ENCODE peak calls at places on chromosomes 7 and 10, in six cellular contexts. J, C, V, F, M and N are unnamed samples.

GRCh38 chr7:121160150-121161008 is 168.4 kb upstream of the WNT16 start:
- DNase-seq in J (no peak), C (no peak), V (no peak), F (no peak), M (no peak), N (no peak)

GRCh38 chr7:36295090-36295489 is 94.6 kb upstream of the ANLN start:
- DNase-seq in J (no peak), C (no peak), V (no peak), F (no peak), M (no peak), N (no peak)

GRCh38 chr10:121092341-121093099 is 241.4 kb downstream of the WDR11 start:
- DNase-seq in J (no peak), C (no peak), V (no peak), F (no peak), M (no peak), N (no peak)

GRCh38 chr7:81013036-81013435 is 94.2 kb upstream of the SEMA3C start:
- DNase-seq in J (no peak), C (no peak), V (no peak), F (peak), M (no peak), N (no peak)

GRCh38 chr7:7795736-7796135 is 77.3 kb upstream of the RPA3 start:
- DNase-seq in J (no peak), C (no peak), V (no peak), F (peak), M (no peak), N (no peak)

GRCh38 chr7:11373546-11374142 is 400.0 kb downstream of the PHF14 start:
- DNase-seq in J (no peak), C (no peak), V (no peak), F (no peak), M (no peak), N (no peak)

GRCh38 chr7:39228946-39229345 is 251.2 kb downstream of the POU6F2 start:
- DNase-seq in J (no peak), C (no peak), V (no peak), F (peak), M (peak), N (no peak)

GRCh38 chr10:127375423-127375822 is 173.7 kb upstream of the NPS start:
- DNase-seq in J (no peak), C (no peak), V (no peak), F (peak), M (no peak), N (no peak)

GRCh38 chr10:114448897-114449296 is 44.6 kb upstream of the AFAP1L2 start:
- DNase-seq in J (no peak), C (no peak), V (no peak), F (no peak), M (no peak), N (no peak)
- H3K27ac ChIP-seq in J (no peak), C (no peak), V (no peak), F (no peak), M (no peak), N (no peak)

DNA sequence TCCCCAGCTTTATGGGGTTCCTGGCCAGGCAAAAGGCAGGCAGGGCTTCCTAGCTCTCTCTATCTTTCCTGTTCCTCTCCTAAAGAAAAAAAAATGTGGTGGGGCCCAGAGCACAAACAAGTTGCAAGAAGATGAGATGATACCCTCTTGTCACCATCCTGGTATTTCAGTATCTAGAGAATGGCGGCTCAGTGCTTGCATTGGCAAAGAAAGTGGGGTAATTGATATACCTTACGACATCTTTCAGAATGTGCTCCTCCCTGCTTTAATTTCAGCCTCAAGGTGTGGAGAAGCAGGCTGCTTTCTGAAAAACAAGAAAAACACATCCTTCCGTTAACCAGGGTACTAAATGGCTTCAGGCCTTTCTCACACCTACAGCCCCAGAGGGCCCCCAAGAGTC is 34.5 kb upstream of the CUX1 start:
- DNase-seq in J (no peak), C (no peak), V (no peak), F (no peak), M (no peak), N (no peak)
- H3K27ac ChIP-seq in J (no peak), C (no peak), V (no peak), F (no peak), M (no peak), N (no peak)

GRCh38 chr10:103969436-103969835 is 2.5 kb downstream of the SLK start:
- DNase-seq in J (no peak), C (no peak), V (no peak), F (no peak), M (no peak), N (no peak)
- H3K27ac ChIP-seq in J (no peak), C (peak), V (peak), F (no peak), M (no peak), N (peak)

GRCh38 chr10:95664543-95664942 is 8.0 kb upstream of the ALDH18A1 start:
- DNase-seq in J (no peak), C (no peak), V (no peak), F (peak), M (no peak), N (no peak)
- H3K27ac ChIP-seq in J (no peak), C (no peak), V (no peak), F (no peak), M (no peak), N (no peak)

DNA sequence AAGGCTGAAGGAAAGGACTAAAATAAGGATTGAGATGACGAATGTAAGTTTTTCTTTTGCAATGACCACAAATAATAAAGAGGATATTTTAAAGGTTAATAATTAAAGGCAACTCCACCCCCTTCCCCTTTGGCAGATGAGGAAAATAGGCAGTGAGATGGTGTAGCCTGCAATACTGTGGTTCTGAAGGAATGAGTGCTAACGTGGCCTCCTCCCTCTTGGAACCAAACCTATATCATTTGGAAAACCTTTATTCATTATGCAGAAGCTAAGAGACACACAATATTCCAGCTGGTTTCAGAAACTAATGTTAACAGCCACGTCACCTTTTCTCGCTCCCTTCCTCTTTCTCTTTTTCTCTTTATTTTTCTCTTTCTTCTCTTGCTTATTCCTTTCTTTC is 70.8 kb upstream of the COL1A2 start:
- DNase-seq in J (no peak), C (no peak), V (no peak), F (no peak), M (no peak), N (no peak)
- H3K27ac ChIP-seq in J (no peak), C (no peak), V (no peak), F (no peak), M (no peak), N (no peak)

DNA sequence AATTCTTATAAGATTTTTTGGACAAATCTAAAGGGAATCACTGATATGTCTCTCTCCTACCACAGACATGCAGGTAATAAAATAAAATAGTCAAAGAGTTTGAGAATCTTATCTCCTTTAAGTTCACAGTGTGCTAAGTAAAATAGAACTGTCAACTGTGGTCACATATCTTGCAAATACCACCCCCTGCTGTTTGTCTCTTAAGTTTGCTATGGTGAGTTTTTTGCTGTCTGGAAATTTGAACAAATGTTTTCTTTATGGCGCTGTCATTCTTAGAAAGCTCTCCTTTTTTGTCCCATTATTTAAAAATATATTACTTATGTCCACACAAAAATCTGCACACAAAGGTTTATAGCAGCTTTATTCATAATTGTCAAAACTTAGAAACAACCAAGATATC is 19.6 kb downstream of the GIMAP5 start:
- DNase-seq in J (no peak), C (no peak), V (no peak), F (no peak), M (no peak), N (no peak)
- H3K27ac ChIP-seq in J (no peak), C (no peak), V (no peak), F (no peak), M (no peak), N (no peak)